ENCODE peak calls at places on chromosomes 6 and 20, in ten cellular contexts. C is cardiac fibroblast; Z is hepatic stellate cell; Q is GM04504; M is HFFc6; S is mesothelial cell of epicardium; N is HT-29; E is mesenteric fat pad; D is NCI-H446; T is stimulated activated CD8-positive, alpha-beta memory T cell treated with anti-CD3 and anti-CD28 coated beads, Interleukin-2, amount 100 ng/mL, for 1 hour. V is an unnamed sample.

GRCh38 chr6:57261896-57262295 is 39.8 kb upstream of the RAB23 start:
- DNase-seq in C (peak), Z (no peak), Q (no peak), M (no peak), S (no peak), N (no peak), E (no peak), D (peak), T (no peak), V (peak)

GRCh38 chr6:128005009-128005408 is 104.2 kb upstream of the THEMIS start:
- DNase-seq in C (peak), Z (no peak), Q (no peak), M (no peak), S (no peak), N (no peak), E (no peak), D (no peak), T (no peak), V (no peak)

GRCh38 chr6:110255356-110255755 is 75.1 kb downstream of the CDC40 start:
- DNase-seq in C (peak), Z (no peak), Q (no peak), M (peak), S (peak), N (peak), E (no peak), D (no peak), T (no peak), V (peak)

GRCh38 chr6:142266060-142266459 is 35.7 kb upstream of the ADGRG6 start:
- DNase-seq in C (no peak), Z (no peak), Q (no peak), M (no peak), S (no peak), N (no peak), E (no peak), D (no peak), T (no peak), V (no peak)

GRCh38 chr6:16555550-16555949 is 205.7 kb downstream of the ATXN1 start:
- DNase-seq in C (no peak), Z (no peak), Q (no peak), M (no peak), S (no peak), N (no peak), E (no peak), D (no peak), T (no peak), V (no peak)

GRCh38 chr6:18182568-18182967 is 27.3 kb downstream of the KDM1B start:
- DNase-seq in C (no peak), Z (no peak), Q (no peak), M (no peak), S (no peak), N (no peak), E (no peak), D (no peak), T (no peak), V (no peak)

GRCh38 chr6:146287691-146288369 is 255.8 kb upstream of the RAB32 start:
- DNase-seq in C (peak), Z (no peak), Q (no peak), M (no peak), S (no peak), N (no peak), E (no peak), D (no peak), T (no peak), V (peak)

GRCh38 chr20:52933867-52934266 is 38.3 kb upstream of the TSHZ2 start:
- DNase-seq in C (no peak), Z (no peak), Q (no peak), M (no peak), S (no peak), N (no peak), E (no peak), D (no peak), T (no peak), V (no peak)

GRCh38 chr20:59141818-59142581 is 21.6 kb upstream of the ZNF831 start:
- DNase-seq in C (no peak), Z (no peak), Q (no peak), M (no peak), S (no peak), N (peak), E (peak), D (no peak), T (no peak), V (no peak)

GRCh38 chr6:133855994-133856393 is 32.9 kb upstream of the TCF21 start:
- DNase-seq in C (no peak), Z (no peak), Q (no peak), M (no peak), S (no peak), N (no peak), E (no peak), D (no peak), T (no peak), V (no peak)

V was measured in fibroblast of gingiva.